ENCODE peak calls at places on chromosomes 3 and 15, in six cellular contexts. E is body of pancreas, B is ovary, A is mammary epithelial cell, Z is GM23338, R is sigmoid colon. U is an unnamed sample. For H3K4me1, the result is how much of the 10 kb centered on the place peaks cover.

GRCh38 chr15:81485806-81486205 is 111.8 kb upstream of the TMC3 start:
- DNase-seq in E (no peak), B (no peak), A (no peak), Z (no peak), R (no peak), U (no peak)

GRCh38 chr3:165983284-165983683 is 146.1 kb upstream of the BCHE start:
- DNase-seq in E (no peak), B (no peak), A (no peak), Z (peak), R (no peak), U (no peak)

GRCh38 chr3:52005571-52005986 is 9.9 kb upstream of the RPL29 start:
- DNase-seq in E (peak), B (peak), A (peak), Z (peak), R (no peak), U (no peak)

GRCh38 chr15:89199734-89200133 is 21.6 kb downstream of the RLBP1 start:
- DNase-seq in E (no peak), B (no peak), A (no peak), Z (peak), R (no peak), U (no peak)

GRCh38 chr3:189813652-189814245 is 182.6 kb downstream of the TP63 start:
- DNase-seq in E (no peak), B (no peak), A (no peak), Z (peak), R (no peak), U (no peak)

GRCh38 chr15:48565560-48566482 is 79.7 kb downstream of the FBN1 start:
- DNase-seq in E (no peak), B (no peak), A (peak), Z (no peak), R (no peak), U (no peak)

GRCh38 chr3:186986406-186986805 is 56.1 kb downstream of the ST6GAL1 start:
- DNase-seq in E (no peak), B (no peak), A (no peak), Z (no peak), R (no peak), U (no peak)

GRCh38 chr3:139906441-139906840 is 28.5 kb upstream of the CLSTN2 start:
- DNase-seq in E (no peak), B (no peak), A (peak), Z (no peak), R (no peak), U (no peak)

GRCh38 chr3:99009851-99010250 is 108.4 kb upstream of the DCBLD2 start:
- DNase-seq in E (no peak), B (no peak), A (no peak), Z (no peak), R (no peak), U (no peak)

GRCh38 chr3:62201438-62202035 is 171.8 kb downstream of the FEZF2 start:
- DNase-seq in E (no peak), B (no peak), A (peak), Z (peak), R (no peak), U (no peak)

GRCh38 chr15:66951976-66952375 is 113.4 kb upstream of the SMAD3 start:
- DNase-seq in E (no peak), B (no peak), A (no peak), Z (no peak), R (no peak), U (no peak)

GRCh38 chr15:67107014-67107812 is 41.8 kb downstream of the SMAD3 start:
- DNase-seq in E (peak), B (peak), A (peak), Z (no peak), R (peak), U (no peak)

GRCh38 chr15:71889947-71890346 is 79.6 kb downstream of the NR2E3 start:
- DNase-seq in E (no peak), B (no peak), A (no peak), Z (no peak), R (no peak), U (no peak)

GRCh38 chr3:179509701-179510100 is 53.0 kb upstream of the ACTL6A start:
- DNase-seq in E (no peak), B (no peak), A (no peak), Z (no peak), R (no peak), U (no peak)

GRCh38 chr3:187713504-187713903 is 11.1 kb upstream of the RTP2 start:
- DNase-seq in E (no peak), B (no peak), A (peak), Z (peak), R (no peak), U (no peak)

GRCh38 chr3:56970401-56971002 is 90.0 kb upstream of the SPATA12 start:
- DNase-seq in E (no peak), B (no peak), A (no peak), Z (no peak), R (no peak), U (no peak)

GRCh38 chr3:62622553-62623174 is 249.3 kb upstream of the FEZF2 start:
- DNase-seq in E (no peak), B (no peak), A (peak), Z (peak), R (no peak), U (no peak)

GRCh38 chr3:60579734-60580133 is 671.5 kb downstream of the FHIT start:
- DNase-seq in E (no peak), B (no peak), A (peak), Z (no peak), R (no peak), U (no peak)

GRCh38 chr3:88283242-88283592 is 133.5 kb downstream of the C3orf38 start:
- DNase-seq in E (no peak), B (no peak), A (no peak), Z (no peak), R (no peak), U (no peak)

GRCh38 chr3:88280326-88280725 is 130.6 kb downstream of the C3orf38 start:
- DNase-seq in E (no peak), B (no peak), A (no peak), Z (no peak), R (no peak), U (no peak)

GRCh38 chr3:88282519-88283241 is 132.9 kb downstream of the C3orf38 start:
- DNase-seq in E (no peak), B (no peak), A (no peak), Z (no peak), R (no peak), U (no peak)
- H3K4me1 ChIP-seq in E (under half), B (under half), A (under half), Z (under half), R (under half), U (under half)

GRCh38 chr3:74624301-74624700 is 9.8 kb upstream of the CNTN3 start:
- DNase-seq in E (no peak), B (no peak), A (peak), Z (no peak), R (no peak), U (no peak)
- TF ChIP-seq CTCF in E (no peak), B (no peak), A (no peak), Z (no peak), R (no peak), U (no peak)

GRCh38 chr3:37477713-37478487 is 303.5 kb upstream of the LRRFIP2 start:
- DNase-seq in E (no peak), B (no peak), A (no peak), Z (no peak), R (no peak), U (no peak)
- H3K4me3 ChIP-seq in E (no peak), B (no peak), A (no peak), Z (no peak), R (no peak), U (no peak)

DNA sequence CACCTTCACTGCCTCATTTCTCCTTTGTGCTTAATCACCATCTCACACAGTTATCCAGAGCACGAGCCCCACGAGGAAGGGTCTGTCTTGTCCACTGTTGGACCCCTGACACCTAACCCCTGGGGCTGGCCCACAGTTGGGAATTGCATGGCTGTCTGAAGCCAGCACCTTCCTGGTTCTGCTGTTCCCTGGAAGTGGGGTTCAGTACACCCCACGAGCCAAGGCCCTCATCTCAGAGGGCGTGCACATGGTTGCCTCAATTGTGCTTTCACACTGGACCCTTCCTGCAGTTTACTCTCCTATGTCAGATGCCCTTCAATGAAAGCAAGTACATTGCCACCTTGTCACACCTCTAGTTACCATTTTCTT is 30.7 kb downstream of the BTD start:
- DNase-seq in E (no peak), B (no peak), A (no peak), Z (no peak), R (no peak), U (no peak)
- H3K4me1 ChIP-seq in E (under half), B (under half), A (half or more), Z (half or more), R (half or more), U (under half)

DNA sequence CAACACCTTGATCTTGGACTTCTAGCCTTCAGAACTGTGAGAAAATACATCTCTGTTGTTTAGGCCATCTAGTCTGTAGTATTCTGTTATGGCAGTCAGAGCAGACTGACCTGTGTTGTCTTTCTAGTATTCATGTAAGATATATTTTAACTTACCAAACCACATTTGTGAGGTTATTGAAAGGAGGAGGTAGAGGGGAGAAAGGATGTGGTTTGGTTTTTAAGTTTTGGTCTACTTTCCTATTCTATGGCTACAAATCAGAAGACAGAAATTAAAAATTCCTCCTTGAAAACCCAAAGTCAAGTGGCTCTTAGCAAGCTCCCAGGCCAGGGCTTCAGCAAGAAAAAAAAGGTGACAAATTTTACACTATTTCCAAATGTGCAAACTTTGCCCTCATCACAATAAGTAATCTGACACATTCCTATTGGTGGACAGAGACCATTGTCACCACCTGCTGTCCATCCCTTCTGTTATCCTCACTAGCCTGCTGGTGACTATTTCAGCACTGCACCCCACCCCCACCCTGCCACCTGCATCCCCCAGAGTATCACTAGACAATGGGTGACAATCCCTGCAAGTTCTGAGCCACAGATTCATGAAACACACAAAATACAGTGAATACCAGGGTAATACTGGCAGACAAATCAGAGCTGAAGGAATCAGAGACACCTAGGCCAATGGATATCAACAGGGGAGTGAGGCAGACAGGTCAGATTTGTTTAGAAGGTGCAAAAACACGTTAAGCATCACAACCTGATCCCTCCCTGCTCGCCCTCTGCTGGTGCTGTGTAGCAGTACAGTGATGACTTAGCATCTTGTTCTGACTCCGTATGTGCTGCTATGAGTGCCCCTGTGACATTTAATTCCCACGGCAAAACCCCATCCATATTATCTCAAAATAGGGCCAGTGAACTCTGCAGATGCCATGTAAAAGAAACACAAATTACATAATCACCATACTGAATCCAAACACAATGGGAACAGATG is 79.0 kb upstream of the DCLK3 start:
- DNase-seq in E (no peak), B (no peak), A (peak), Z (peak), R (no peak), U (no peak)
- TF ChIP-seq CTCF in E (no peak), B (no peak), A (peak), Z (peak), R (no peak), U (no peak)